ENCODE peak calls at places on chromosome X, in seven cellular contexts. I, Q, O, Z, X, B and M are unnamed samples.

GRCh38 chrX:136202889-136203288 is 48.3 kb downstream of the MAP7D3 start:
- DNase-seq in I (no peak), Q (no peak), O (no peak), Z (no peak), X (no peak), B (no peak), M (peak)

GRCh38 chrX:30659421-30659820 is 6.2 kb downstream of the GK start:
- DNase-seq in I (no peak), Q (peak), O (no peak), Z (no peak), X (no peak), B (no peak), M (peak)

GRCh38 chrX:17474892-17475291 is 99.9 kb downstream of the NHS start:
- DNase-seq in I (no peak), Q (no peak), O (no peak), Z (no peak), X (no peak), B (no peak), M (peak)

GRCh38 chrX:102154218-102154860 is 1.4 kb downstream of the BEX5 start:
- DNase-seq in I (no peak), Q (peak), O (no peak), Z (no peak), X (no peak), B (peak), M (no peak)

GRCh38 chrX:86013792-86014191 is 33.6 kb downstream of the CHM start:
- DNase-seq in I (no peak), Q (no peak), O (no peak), Z (no peak), X (no peak), B (no peak), M (no peak)

GRCh38 chrX:32483534-32484136 is 727.7 kb downstream of the DMD start:
- DNase-seq in I (no peak), Q (peak), O (no peak), Z (no peak), X (no peak), B (no peak), M (peak)

GRCh38 chrX:114787016-114787415 is 203.1 kb downstream of the HTR2C start:
- DNase-seq in I (no peak), Q (peak), O (no peak), Z (no peak), X (no peak), B (no peak), M (no peak)

GRCh38 chrX:64447207-64447606 is 52.0 kb upstream of the MTMR8 start:
- DNase-seq in I (no peak), Q (no peak), O (no peak), Z (no peak), X (no peak), B (no peak), M (no peak)

GRCh38 chrX:112731793-112732192 is 52.1 kb upstream of the LHFPL1 start:
- DNase-seq in I (no peak), Q (peak), O (no peak), Z (no peak), X (no peak), B (no peak), M (peak)

GRCh38 chrX:103439161-103439560 is 62.8 kb downstream of the BEX3 start:
- DNase-seq in I (no peak), Q (no peak), O (no peak), Z (no peak), X (no peak), B (no peak), M (no peak)

GRCh38 chrX:118347131-118347530 is 1.2 kb downstream of the WDR44 start:
- DNase-seq in I (no peak), Q (no peak), O (no peak), Z (no peak), X (no peak), B (no peak), M (peak)

GRCh38 chrX:53211391-53211978 is 13.5 kb downstream of the KDM5C start:
- DNase-seq in I (no peak), Q (no peak), O (no peak), Z (no peak), X (no peak), B (no peak), M (no peak)

GRCh38 chrX:78104447-78105176 is 564 bp downstream of the PGK1 start:
- DNase-seq in I (peak), Q (peak), O (no peak), Z (peak), X (peak), B (peak), M (peak)

GRCh38 chrX:21972046-21972445 is 31.5 kb downstream of the SMS start:
- DNase-seq in I (no peak), Q (no peak), O (no peak), Z (no peak), X (no peak), B (no peak), M (no peak)

GRCh38 chrX:132442674-132443073 is 46.2 kb downstream of the MBNL3 start:
- DNase-seq in I (no peak), Q (no peak), O (no peak), Z (no peak), X (no peak), B (no peak), M (peak)

GRCh38 chrX:23820235-23820782 is 37.3 kb downstream of the SAT1 start:
- DNase-seq in I (no peak), Q (no peak), O (no peak), Z (no peak), X (no peak), B (no peak), M (peak)

GRCh38 chrX:41391606-41392005 is 55.5 kb upstream of the NYX start:
- DNase-seq in I (no peak), Q (no peak), O (no peak), Z (peak), X (no peak), B (no peak), M (no peak)

GRCh38 chrX:40871385-40872082 is 136.2 kb upstream of the MED14 start:
- DNase-seq in I (no peak), Q (no peak), O (no peak), Z (no peak), X (no peak), B (no peak), M (peak)

GRCh38 chrX:20374866-20375530 is 108.3 kb upstream of the RPS6KA3 start:
- DNase-seq in I (no peak), Q (no peak), O (no peak), Z (no peak), X (no peak), B (no peak), M (no peak)

GRCh38 chrX:19824603-19825002 is 62.8 kb downstream of the SH3KBP1 start:
- DNase-seq in I (no peak), Q (no peak), O (no peak), Z (no peak), X (no peak), B (no peak), M (peak)

GRCh38 chrX:74179071-74179470 is 124.9 kb upstream of the ZCCHC13 start:
- DNase-seq in I (no peak), Q (no peak), O (no peak), Z (no peak), X (no peak), B (no peak), M (peak)

GRCh38 chrX:318068-318738 is 393 bp downstream of the GTPBP6 start:
- DNase-seq in I (peak), Q (peak), O (peak), Z (peak), X (no peak), B (no peak), M (peak)

GRCh38 chrX:115616943-115617563 is 56.1 kb downstream of the PLS3 start:
- DNase-seq in I (no peak), Q (no peak), O (no peak), Z (no peak), X (no peak), B (no peak), M (peak)

GRCh38 chrX:134969726-134970125 is 21.1 kb upstream of the SMIM10 start:
- DNase-seq in I (no peak), Q (no peak), O (no peak), Z (no peak), X (no peak), B (no peak), M (no peak)

GRCh38 chrX:154648931-154649863 is 4.2 kb downstream of the CTAG2 start:
- DNase-seq in I (no peak), Q (no peak), O (no peak), Z (no peak), X (no peak), B (no peak), M (no peak)

GRCh38 chrX:139194571-139195280 is 335.8 kb upstream of the F9 start:
- DNase-seq in I (peak), Q (no peak), O (no peak), Z (peak), X (no peak), B (no peak), M (no peak)

GRCh38 chrX:45344597-45344996 is 143.9 kb upstream of the DIPK2B start:
- DNase-seq in I (no peak), Q (no peak), O (no peak), Z (no peak), X (no peak), B (no peak), M (peak)

GRCh38 chrX:131703646-131704045 is 159.8 kb downstream of the OR13H1 start:
- DNase-seq in I (no peak), Q (peak), O (no peak), Z (no peak), X (no peak), B (no peak), M (no peak)

GRCh38 chrX:133444952-133445831 is 29.9 kb upstream of the GPC4 start:
- DNase-seq in I (no peak), Q (peak), O (no peak), Z (no peak), X (no peak), B (peak), M (no peak)

GRCh38 chrX:123743312-123743711 is 10.5 kb upstream of the THOC2 start:
- DNase-seq in I (no peak), Q (no peak), O (no peak), Z (no peak), X (no peak), B (no peak), M (no peak)

GRCh38 chrX:37603938-37604409 is 32.5 kb downstream of the LANCL3 start:
- DNase-seq in I (no peak), Q (no peak), O (no peak), Z (peak), X (no peak), B (no peak), M (no peak)

GRCh38 chrX:69369999-69370398 is 134.1 kb upstream of the NALF2 start:
- DNase-seq in I (no peak), Q (no peak), O (no peak), Z (no peak), X (no peak), B (no peak), M (no peak)

GRCh38 chrX:136627381-136627780 is 20.6 kb upstream of the CD40LG start:
- DNase-seq in I (no peak), Q (no peak), O (no peak), Z (no peak), X (no peak), B (no peak), M (no peak)